ENCODE peak calls at places on chromosome 7, in seven cellular contexts. F, G, C, H, S, J and Q are unnamed samples.

GRCh38 chr7:49927581-49927980 is 154.1 kb downstream of the VWC2 start:
- DNase-seq in F (no peak), G (no peak), C (no peak), H (no peak), S (no peak), J (no peak), Q (no peak)

GRCh38 chr7:131949659-131950058 is 393.2 kb upstream of the PODXL start:
- DNase-seq in F (no peak), G (no peak), C (no peak), H (no peak), S (no peak), J (no peak), Q (no peak)

GRCh38 chr7:95046494-95047240 is 139.3 kb downstream of the PPP1R9A start:
- DNase-seq in F (no peak), G (no peak), C (no peak), H (no peak), S (no peak), J (peak; percentile 22), Q (no peak)

GRCh38 chr7:69630292-69630691 is 32.0 kb downstream of the AUTS2 start:
- DNase-seq in F (no peak), G (peak; percentile 25), C (no peak), H (no peak), S (no peak), J (peak; percentile 75), Q (peak; percentile 86)

GRCh38 chr7:55554055-55554454 is 18.2 kb downstream of the VOPP1 start:
- DNase-seq in F (no peak), G (no peak), C (no peak), H (no peak), S (no peak), J (no peak), Q (no peak)

GRCh38 chr7:17617857-17618651 is 319.6 kb downstream of the AHR start:
- DNase-seq in F (no peak), G (no peak), C (no peak), H (no peak), S (no peak), J (no peak), Q (no peak)

GRCh38 chr7:21960922-21961321 is 15.2 kb upstream of the CDCA7L start:
- DNase-seq in F (no peak), G (peak; percentile 47), C (no peak), H (no peak), S (no peak), J (peak; percentile 85), Q (peak; percentile 82)

GRCh38 chr7:1662101-1662500 is 8.0 kb upstream of the ELFN1 start:
- DNase-seq in F (no peak), G (no peak), C (no peak), H (no peak), S (peak; percentile 22), J (no peak), Q (no peak)

GRCh38 chr7:47347346-47347745 is 234.6 kb downstream of the TNS3 start:
- DNase-seq in F (no peak), G (no peak), C (no peak), H (peak; percentile 1), S (no peak), J (no peak), Q (no peak)

GRCh38 chr7:133530682-133531081 is 277.8 kb downstream of the EXOC4 start:
- DNase-seq in F (no peak), G (peak; percentile 12), C (no peak), H (no peak), S (no peak), J (peak; percentile 65), Q (peak; percentile 91)

GRCh38 chr7:129493555-129493954 is 8.8 kb upstream of the SMKR1 start:
- DNase-seq in F (no peak), G (no peak), C (no peak), H (no peak), S (no peak), J (no peak), Q (peak; percentile 31)

GRCh38 chr7:98541101-98541500 is 76.0 kb upstream of the NPTX2 start:
- DNase-seq in F (no peak), G (no peak), C (no peak), H (no peak), S (no peak), J (no peak), Q (no peak)

GRCh38 chr7:73718438-73718881 is 1.0 kb downstream of the STX1A start:
- DNase-seq in F (no peak), G (no peak), C (no peak), H (no peak), S (no peak), J (no peak), Q (no peak)

GRCh38 chr7:98617051-98617959 is at the start of gene NPTX2:
- DNase-seq in F (no peak), G (no peak), C (no peak), H (peak; percentile 18), S (peak; percentile 89), J (no peak), Q (peak; percentile 47)

GRCh38 chr7:98459529-98459928 is 58.6 kb upstream of the BAIAP2L1 start:
- DNase-seq in F (no peak), G (no peak), C (no peak), H (no peak), S (no peak), J (no peak), Q (no peak)

GRCh38 chr7:39967420-39968161 is 17.5 kb downstream of the CDK13 start:
- DNase-seq in F (no peak), G (no peak), C (no peak), H (no peak), S (no peak), J (no peak), Q (no peak)

GRCh38 chr7:74082770-74083116 is 861 bp upstream of the LIMK1 start:
- DNase-seq in F (no peak), G (no peak), C (no peak), H (no peak), S (no peak), J (no peak), Q (no peak)

GRCh38 chr7:151008511-151009323 is 15.6 kb downstream of the ATG9B start:
- DNase-seq in F (peak; percentile 65), G (no peak), C (no peak), H (peak; percentile 68), S (no peak), J (no peak), Q (peak; percentile 60)

GRCh38 chr7:80155374-80155773 is 20.7 kb downstream of the GNAI1 start:
- DNase-seq in F (no peak), G (no peak), C (no peak), H (no peak), S (no peak), J (no peak), Q (no peak)

GRCh38 chr7:151900591-151901312 is 23.8 kb upstream of the PRKAG2 start:
- DNase-seq in F (no peak), G (no peak), C (no peak), H (no peak), S (no peak), J (no peak), Q (no peak)

GRCh38 chr7:55299273-55299967 is 65.7 kb upstream of the LANCL2 start:
- DNase-seq in F (no peak), G (no peak), C (no peak), H (no peak), S (no peak), J (no peak), Q (no peak)

GRCh38 chr7:135320277-135320676 is 86.6 kb downstream of the STRA8 start:
- DNase-seq in F (peak; percentile 57), G (no peak), C (peak; percentile 11), H (peak; percentile 69), S (peak; percentile 58), J (peak; percentile 93), Q (peak; percentile 94)

GRCh38 chr7:43671520-43671919 is 57.8 kb downstream of the COA1 start:
- DNase-seq in F (no peak), G (no peak), C (no peak), H (no peak), S (no peak), J (no peak), Q (no peak)

GRCh38 chr7:43664681-43665080 is 64.6 kb downstream of the COA1 start:
- DNase-seq in F (no peak), G (no peak), C (no peak), H (no peak), S (no peak), J (no peak), Q (no peak)

GRCh38 chr7:43666938-43667337 is 62.4 kb downstream of the COA1 start:
- DNase-seq in F (no peak), G (no peak), C (no peak), H (no peak), S (no peak), J (no peak), Q (peak; percentile 57)

GRCh38 chr7:43668035-43668434 is 61.3 kb downstream of the COA1 start:
- DNase-seq in F (no peak), G (no peak), C (no peak), H (no peak), S (no peak), J (no peak), Q (no peak)

GRCh38 chr7:43669286-43670081 is 59.8 kb downstream of the COA1 start:
- DNase-seq in F (no peak), G (no peak), C (no peak), H (peak; percentile 26), S (no peak), J (peak; percentile 58), Q (no peak)
- H3K4me3 ChIP-seq in F (no peak overlapping the region), G (no peak overlapping the region), C (no peak overlapping the region), H (no peak overlapping the region), S (no peak overlapping the region), J (no peak overlapping the region), Q (no peak overlapping the region)

GRCh38 chr7:103447073-103447960 is 1.3 kb upstream of the SLC26A5 start:
- DNase-seq in F (peak; percentile 42), G (no peak), C (no peak), H (peak; percentile 35), S (peak; percentile 55), J (peak; percentile 36), Q (peak; percentile 58)

GRCh38 chr7:103445228-103446020 is 583 bp downstream of the SLC26A5 start:
- DNase-seq in F (no peak), G (no peak), C (no peak), H (no peak), S (no peak), J (no peak), Q (peak; percentile 5)

GRCh38 chr7:103446046-103446520 is at the start of gene SLC26A5:
- DNase-seq in F (peak; percentile 71), G (no peak), C (no peak), H (peak; percentile 62), S (no peak), J (no peak), Q (no peak)
- H3K4me3 ChIP-seq in F (peak within 1 kb of the TSS; percentile 16), G (peak within 1 kb of the TSS; percentile 21), C (peak within 1 kb of the TSS; percentile 67), H (peak within 1 kb of the TSS; percentile 50), S (peak within 1 kb of the TSS; percentile 29), J (peak within 1 kb of the TSS; percentile 2), Q (peak within 1 kb of the TSS; percentile 35)

GRCh38 chr7:14871880-14872279 is 30.7 kb downstream of the DGKB start:
- DNase-seq in F (no peak), G (no peak), C (no peak), H (no peak), S (no peak), J (no peak), Q (no peak)

GRCh38 chr7:14876194-14876593 is 26.4 kb downstream of the DGKB start:
- DNase-seq in F (no peak), G (no peak), C (no peak), H (no peak), S (no peak), J (no peak), Q (no peak)

GRCh38 chr7:14870394-14870793 is 32.2 kb downstream of the DGKB start:
- DNase-seq in F (no peak), G (no peak), C (no peak), H (no peak), S (no peak), J (no peak), Q (no peak)
- H3K4me3 ChIP-seq in F (no peak overlapping the region), G (no peak overlapping the region), C (no peak overlapping the region), H (no peak overlapping the region), S (no peak overlapping the region), J (no peak overlapping the region), Q (no peak overlapping the region)

GRCh38 chr7:91242097-91242846 is 22.0 kb upstream of the FZD1 start:
- DNase-seq in F (no peak), G (no peak), C (no peak), H (no peak), S (no peak), J (peak; percentile 52), Q (peak; percentile 27)
- H3K4me3 ChIP-seq in F (no peak overlapping the region), G (no peak overlapping the region), C (no peak overlapping the region), H (no peak overlapping the region), S (no peak overlapping the region), J (no peak overlapping the region), Q (no peak overlapping the region)